ENCODE peak calls at places on chromosomes 2 and 18, in six cellular contexts. O is lung, C is transverse colon, U is GM23248, F is endodermal cell, W is uterus. P is an unnamed sample.

GRCh38 chr2:174490032-174490431 is 3.2 kb upstream of the GPR155 start:
- DNase-seq in O (no peak), C (no peak), U (no peak), F (no peak), W (no peak), P (no peak)

GRCh38 chr2:230955163-230955779 is 30.2 kb upstream of the GPR55 start:
- DNase-seq in O (no peak), C (no peak), U (no peak), F (no peak), W (no peak), P (no peak)

GRCh38 chr18:73124165-73124564 is 256.4 kb upstream of the NETO1 start:
- DNase-seq in O (no peak), C (no peak), U (no peak), F (no peak), W (no peak), P (no peak)

GRCh38 chr2:71796174-71796592 is 342.8 kb downstream of the DYSF start:
- DNase-seq in O (no peak), C (no peak), U (peak; percentile 83), F (peak; percentile 81), W (no peak), P (no peak)

GRCh38 chr2:17960925-17961324 is 82.5 kb downstream of the KCNS3 start:
- DNase-seq in O (no peak), C (no peak), U (no peak), F (no peak), W (no peak), P (no peak)

GRCh38 chr2:174878537-174879147 is 114.4 kb upstream of the CHRNA1 start:
- DNase-seq in O (no peak), C (no peak), U (peak; percentile 71), F (no peak), W (peak; percentile 16), P (no peak)

GRCh38 chr2:172865422-172865821 is 129.8 kb downstream of the RAPGEF4 start:
- DNase-seq in O (no peak), C (no peak), U (peak; percentile 25), F (peak; percentile 66), W (no peak), P (no peak)

GRCh38 chr2:153230977-153231376 is 247.6 kb downstream of the RPRM start:
- DNase-seq in O (no peak), C (no peak), U (no peak), F (no peak), W (no peak), P (no peak)

GRCh38 chr2:10285578-10286198 is 17.0 kb upstream of the HPCAL1 start:
- DNase-seq in O (peak; percentile 75), C (peak; percentile 58), U (peak; percentile 78), F (peak; percentile 75), W (peak; percentile 54), P (no peak)

GRCh38 chr2:227191367-227191766 is 26.9 kb downstream of the COL4A3 start:
- DNase-seq in O (no peak), C (no peak), U (peak; percentile 4), F (peak; percentile 68), W (no peak), P (no peak)

GRCh38 chr2:71949537-71949798 is 198.2 kb downstream of the CYP26B1 start:
- DNase-seq in O (no peak), C (no peak), U (no peak), F (peak; percentile 21), W (no peak), P (no peak)

GRCh38 chr2:188620916-188621315 is 329.2 kb downstream of the GULP1 start:
- DNase-seq in O (no peak), C (no peak), U (no peak), F (no peak), W (no peak), P (no peak)

GRCh38 chr2:123513351-123513750 is 511.7 kb upstream of the CNTNAP5 start:
- DNase-seq in O (no peak), C (no peak), U (no peak), F (no peak), W (no peak), P (no peak)

GRCh38 chr2:63226297-63226696 is 175.7 kb downstream of the OTX1 start:
- DNase-seq in O (no peak), C (no peak), U (no peak), F (no peak), W (no peak), P (no peak)

GRCh38 chr2:141417246-141417797 is 713.5 kb downstream of the LRP1B start:
- DNase-seq in O (no peak), C (no peak), U (no peak), F (no peak), W (no peak), P (no peak)

GRCh38 chr2:207468504-207468903 is 61.3 kb upstream of the CREB1 start:
- DNase-seq in O (no peak), C (no peak), U (no peak), F (no peak), W (no peak), P (no peak)

GRCh38 chr2:36468463-36469266 is 113.1 kb downstream of the CRIM1 start:
- DNase-seq in O (no peak), C (no peak), U (peak; percentile 59), F (no peak), W (no peak), P (no peak)

GRCh38 chr18:78797499-78797898 is 182.1 kb upstream of the SALL3 start:
- DNase-seq in O (no peak), C (no peak), U (no peak), F (no peak), W (no peak), P (no peak)

GRCh38 chr2:143150287-143150686 is 21.1 kb downstream of the ARHGAP15 start:
- DNase-seq in O (no peak), C (no peak), U (no peak), F (no peak), W (no peak), P (peak; percentile 67)

GRCh38 chr18:26468931-26469340 is 79.4 kb downstream of the KCTD1 start:
- DNase-seq in O (no peak), C (peak; percentile 20), U (no peak), F (peak; percentile 89), W (no peak), P (peak; percentile 80)

GRCh38 chr2:208501217-208501616 is 94.6 kb downstream of the PTH2R start:
- DNase-seq in O (no peak), C (peak; percentile 30), U (no peak), F (peak; percentile 70), W (no peak), P (no peak)

GRCh38 chr18:9613550-9614400 is 584 bp downstream of the PPP4R1 start:
- DNase-seq in O (peak; percentile 60), C (peak; percentile 70), U (peak; percentile 76), F (peak; percentile 83), W (peak; percentile 55), P (peak; percentile 68)

GRCh38 chr2:88638743-88639142 is 11.5 kb upstream of the EIF2AK3 start:
- DNase-seq in O (no peak), C (no peak), U (peak; percentile 62), F (no peak), W (no peak), P (no peak)

GRCh38 chr2:71779306-71779855 is 326.0 kb downstream of the DYSF start:
- DNase-seq in O (no peak), C (no peak), U (peak; percentile 58), F (no peak), W (no peak), P (no peak)

GRCh38 chr18:63177822-63178525 is 141.6 kb downstream of the BCL2 start:
- DNase-seq in O (no peak), C (peak; percentile 82), U (peak; percentile 50), F (no peak), W (peak; percentile 84), P (no peak)

GRCh38 chr2:128978155-128978707 is 659.6 kb upstream of the HS6ST1 start:
- DNase-seq in O (no peak), C (peak; percentile 10), U (no peak), F (peak; percentile 73), W (no peak), P (no peak)

GRCh38 chr2:2909086-2910035 is 468.3 kb downstream of the EIPR1 start:
- DNase-seq in O (peak; percentile 16), C (no peak), U (no peak), F (no peak), W (no peak), P (no peak)
- H3K9me3 ChIP-seq in O (no peaks in the 10 kb centered on the region), C (no peaks in the 10 kb centered on the region), U (no peaks in the 10 kb centered on the region), F (no peaks in the 10 kb centered on the region), W (no peaks in the 10 kb centered on the region), P (no peaks in the 10 kb centered on the region)

GRCh38 chr2:167972020-167972419 is 275.4 kb downstream of the STK39 start:
- DNase-seq in O (no peak), C (no peak), U (no peak), F (no peak), W (no peak), P (no peak)

GRCh38 chr2:167966937-167967913 is 280.2 kb downstream of the STK39 start:
- DNase-seq in O (no peak), C (no peak), U (no peak), F (no peak), W (no peak), P (no peak)

GRCh38 chr2:167972746-167973145 is 274.6 kb downstream of the STK39 start:
- DNase-seq in O (no peak), C (no peak), U (no peak), F (no peak), W (no peak), P (no peak)
- H3K9me3 ChIP-seq in O (no peaks in the 10 kb centered on the region), C (no peaks in the 10 kb centered on the region), U (no peaks in the 10 kb centered on the region), F (peaks cover 63% of the 10 kb centered on the region), W (no peaks in the 10 kb centered on the region), P (peaks cover 28% of the 10 kb centered on the region)

DNA sequence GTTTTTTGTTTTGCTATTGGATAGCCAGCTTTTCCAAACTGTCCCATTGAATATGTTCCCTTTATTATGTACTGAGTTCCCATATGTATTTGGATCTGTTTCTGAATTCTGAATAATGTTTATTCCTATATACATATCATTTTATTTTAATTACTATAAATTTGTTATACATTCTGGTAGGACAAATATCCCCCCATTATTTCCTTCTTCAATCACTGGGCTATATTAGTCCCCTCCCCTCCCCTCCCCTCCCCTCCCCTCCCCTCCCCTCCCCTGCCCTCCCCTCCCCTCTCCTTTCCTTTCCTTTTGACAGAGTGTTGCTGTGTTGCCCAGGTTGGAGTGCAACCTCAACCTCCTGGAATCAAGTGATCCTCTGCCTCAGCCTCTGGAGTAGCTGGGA is 26.3 kb downstream of the RAB3GAP1 start:
- DNase-seq in O (no peak), C (no peak), U (no peak), F (no peak), W (no peak), P (no peak)
- H3K9me3 ChIP-seq in O (no peaks in the 10 kb centered on the region), C (no peaks in the 10 kb centered on the region), U (no peaks in the 10 kb centered on the region), F (peaks cover 60% of the 10 kb centered on the region), W (no peaks in the 10 kb centered on the region), P (peaks cover 14% of the 10 kb centered on the region)

GRCh38 chr2:180507028-180507427 is 473.4 kb upstream of the UBE2E3 start:
- DNase-seq in O (no peak), C (no peak), U (peak; percentile 33), F (no peak), W (no peak), P (no peak)
- H3K9me3 ChIP-seq in O (no peaks in the 10 kb centered on the region), C (no peaks in the 10 kb centered on the region), U (no peaks in the 10 kb centered on the region), F (no peaks in the 10 kb centered on the region), W (no peaks in the 10 kb centered on the region), P (no peaks in the 10 kb centered on the region)

GRCh38 chr2:74952575-74952974 is 5.9 kb upstream of the POLE4 start:
- DNase-seq in O (no peak), C (no peak), U (no peak), F (no peak), W (no peak), P (no peak)
- H3K9me3 ChIP-seq in O (peaks cover 3% of the 10 kb centered on the region), C (peaks cover 5% of the 10 kb centered on the region), U (no peaks in the 10 kb centered on the region), F (peaks cover 6% of the 10 kb centered on the region), W (peaks cover 4% of the 10 kb centered on the region), P (peaks cover 37% of the 10 kb centered on the region)

P was measured in OCI-LY7.